ENCODE peak calls at places on chromosomes 12 and 14, in six cellular contexts. One of them, this sample, is unnamed.

GRCh38 chr12:72189266-72189665 is 82.9 kb upstream of the TRHDE start:
- DNase-seq in GM10248: no peak
- DNase-seq in brain microvascular endothelial cell: no peak
- DNase-seq in lower leg skin: no peak
- DNase-seq in GM20000: no peak
- DNase-seq in neural crest cell: no peak
- DNase-seq in this sample: no peak

GRCh38 chr14:105483300-105484068 is 3.2 kb upstream of the CRIP1 start:
- DNase-seq in GM20000: no peak
- DNase-seq in neural crest cell: no peak
- DNase-seq in GM10248: no peak
- DNase-seq in lower leg skin: peak
- DNase-seq in brain microvascular endothelial cell: no peak
- DNase-seq in this sample: no peak

GRCh38 chr14:105879503-105879866 is 353.1 kb downstream of the TMEM121 start:
- DNase-seq in brain microvascular endothelial cell: no peak
- DNase-seq in lower leg skin: no peak
- DNase-seq in GM20000: no peak
- DNase-seq in neural crest cell: no peak
- DNase-seq in GM10248: no peak
- DNase-seq in this sample: no peak

GRCh38 chr14:56378474-56378873 is 201.1 kb upstream of the TMEM260 start:
- DNase-seq in brain microvascular endothelial cell: peak
- DNase-seq in GM10248: no peak
- DNase-seq in GM20000: no peak
- DNase-seq in neural crest cell: no peak
- DNase-seq in lower leg skin: no peak
- DNase-seq in this sample: no peak

GRCh38 chr14:64758025-64758521 is 53.8 kb downstream of the PLEKHG3 start:
- DNase-seq in brain microvascular endothelial cell: peak
- DNase-seq in neural crest cell: no peak
- DNase-seq in lower leg skin: no peak
- DNase-seq in GM10248: no peak
- DNase-seq in GM20000: no peak
- DNase-seq in this sample: no peak

GRCh38 chr12:52672321-52672933 is 7.8 kb downstream of the KRT1 start:
- DNase-seq in lower leg skin: no peak
- DNase-seq in GM20000: no peak
- DNase-seq in neural crest cell: no peak
- DNase-seq in GM10248: no peak
- DNase-seq in brain microvascular endothelial cell: no peak
- DNase-seq in this sample: no peak

GRCh38 chr14:92041203-92041602 is 1.3 kb upstream of the TRIP11 start:
- DNase-seq in GM10248: no peak
- DNase-seq in neural crest cell: no peak
- DNase-seq in lower leg skin: no peak
- DNase-seq in GM20000: no peak
- DNase-seq in brain microvascular endothelial cell: no peak
- DNase-seq in this sample: no peak

GRCh38 chr12:116456683-116457082 is 102.5 kb upstream of the MAP1LC3B2 start:
- DNase-seq in brain microvascular endothelial cell: no peak
- DNase-seq in lower leg skin: no peak
- DNase-seq in neural crest cell: no peak
- DNase-seq in GM10248: no peak
- DNase-seq in GM20000: no peak
- DNase-seq in this sample: no peak

GRCh38 chr14:31884776-31885379 is 192.2 kb upstream of the ARHGAP5 start:
- DNase-seq in brain microvascular endothelial cell: no peak
- DNase-seq in GM20000: no peak
- DNase-seq in lower leg skin: no peak
- DNase-seq in GM10248: no peak
- DNase-seq in neural crest cell: no peak
- DNase-seq in this sample: no peak

GRCh38 chr14:101585211-101585610 is 23.9 kb downstream of the DIO3 start:
- DNase-seq in neural crest cell: no peak
- DNase-seq in GM10248: no peak
- DNase-seq in lower leg skin: no peak
- DNase-seq in GM20000: no peak
- DNase-seq in brain microvascular endothelial cell: no peak
- DNase-seq in this sample: no peak

GRCh38 chr12:76277480-76277879 is 70.7 kb downstream of the BBS10 start:
- DNase-seq in lower leg skin: no peak
- DNase-seq in brain microvascular endothelial cell: peak
- DNase-seq in GM10248: no peak
- DNase-seq in neural crest cell: no peak
- DNase-seq in GM20000: no peak
- DNase-seq in this sample: no peak

GRCh38 chr14:45716506-45716905 is 463.5 kb upstream of the MIS18BP1 start:
- DNase-seq in brain microvascular endothelial cell: no peak
- DNase-seq in neural crest cell: peak
- DNase-seq in GM20000: no peak
- DNase-seq in lower leg skin: no peak
- DNase-seq in GM10248: no peak
- DNase-seq in this sample: no peak

GRCh38 chr14:38238332-38238731 is 17.6 kb downstream of the CLEC14A start:
- DNase-seq in GM10248: no peak
- DNase-seq in GM20000: no peak
- DNase-seq in lower leg skin: no peak
- DNase-seq in brain microvascular endothelial cell: no peak
- DNase-seq in neural crest cell: no peak
- DNase-seq in this sample: no peak

GRCh38 chr14:59565112-59565511 is 11.5 kb downstream of the CCDC175 start:
- DNase-seq in GM20000: no peak
- DNase-seq in lower leg skin: no peak
- DNase-seq in brain microvascular endothelial cell: no peak
- DNase-seq in GM10248: no peak
- DNase-seq in neural crest cell: no peak
- DNase-seq in this sample: no peak

GRCh38 chr12:70724444-70724843 is 87.2 kb upstream of the PTPRB start:
- DNase-seq in brain microvascular endothelial cell: peak
- DNase-seq in GM20000: no peak
- DNase-seq in neural crest cell: no peak
- DNase-seq in GM10248: no peak
- DNase-seq in lower leg skin: no peak
- DNase-seq in this sample: no peak

GRCh38 chr12:47843226-47843980 is 23.7 kb upstream of the HDAC7 start:
- DNase-seq in brain microvascular endothelial cell: no peak
- DNase-seq in GM10248: no peak
- DNase-seq in lower leg skin: no peak
- DNase-seq in neural crest cell: no peak
- DNase-seq in GM20000: no peak
- DNase-seq in this sample: no peak

GRCh38 chr12:8572507-8572906 is 31.8 kb upstream of the CLEC4E start:
- DNase-seq in GM20000: no peak
- DNase-seq in neural crest cell: no peak
- DNase-seq in lower leg skin: no peak
- DNase-seq in brain microvascular endothelial cell: no peak
- DNase-seq in GM10248: no peak
- DNase-seq in this sample: no peak

GRCh38 chr12:111942557-111942956 is 70.4 kb downstream of the TMEM116 start:
- DNase-seq in neural crest cell: no peak
- DNase-seq in GM20000: no peak
- DNase-seq in GM10248: no peak
- DNase-seq in lower leg skin: no peak
- DNase-seq in brain microvascular endothelial cell: peak
- DNase-seq in this sample: no peak

GRCh38 chr12:101424620-101425019 is 17.0 kb upstream of the ARL1 start:
- DNase-seq in GM10248: no peak
- DNase-seq in lower leg skin: no peak
- DNase-seq in brain microvascular endothelial cell: no peak
- DNase-seq in GM20000: no peak
- DNase-seq in neural crest cell: no peak
- DNase-seq in this sample: no peak

DNA sequence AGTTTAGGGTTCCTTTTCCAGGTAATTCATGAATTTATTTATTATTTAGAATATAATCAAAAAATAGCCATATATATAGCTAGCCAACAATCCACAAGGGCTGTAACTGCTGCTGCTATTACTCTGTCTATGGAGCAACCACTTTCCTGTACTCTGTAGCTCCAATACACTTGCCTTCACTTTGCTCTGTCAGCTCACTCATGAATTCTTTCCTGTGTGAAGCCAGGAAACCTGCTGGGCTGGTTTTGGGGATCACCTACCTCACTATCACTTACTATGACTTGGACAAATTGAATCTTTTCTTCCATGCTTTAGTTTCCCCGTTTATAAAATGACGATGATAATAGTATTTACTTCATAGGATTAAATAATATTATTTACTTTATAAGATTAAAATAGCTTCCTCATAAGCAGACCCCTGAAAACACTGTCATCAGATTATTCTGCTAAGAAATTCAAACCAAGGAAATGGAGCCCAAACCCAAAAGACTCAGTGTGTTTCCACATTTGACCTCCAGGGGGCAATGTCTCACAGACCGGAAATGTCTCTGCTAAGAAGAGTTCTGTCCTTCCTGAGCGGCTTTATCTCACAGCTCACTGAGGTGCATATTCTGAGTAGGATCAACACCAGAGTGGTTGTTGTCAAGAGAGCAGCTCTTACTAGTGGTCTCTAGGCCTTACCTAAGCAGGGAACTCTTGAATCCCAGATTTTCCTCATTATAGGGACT is 457.1 kb downstream of the DAD1 start:
- DNase-seq in neural crest cell: peak
- DNase-seq in lower leg skin: no peak
- DNase-seq in GM10248: no peak
- DNase-seq in brain microvascular endothelial cell: peak
- DNase-seq in GM20000: no peak
- DNase-seq in this sample: no peak
- TF ChIP-seq CTCF in neural crest cell: peak
- TF ChIP-seq CTCF in lower leg skin: no peak
- TF ChIP-seq CTCF in GM10248: peak
- TF ChIP-seq CTCF in brain microvascular endothelial cell: peak
- TF ChIP-seq CTCF in GM20000: peak
- TF ChIP-seq CTCF in this sample: peak

GRCh38 chr12:2291182-2291832 is 238.5 kb downstream of the CACNA1C start:
- DNase-seq in GM10248: peak
- DNase-seq in lower leg skin: no peak
- DNase-seq in neural crest cell: peak
- DNase-seq in GM20000: peak
- DNase-seq in brain microvascular endothelial cell: peak
- DNase-seq in this sample: peak
- TF ChIP-seq CTCF in GM10248: peak
- TF ChIP-seq CTCF in lower leg skin: no peak
- TF ChIP-seq CTCF in neural crest cell: peak
- TF ChIP-seq CTCF in GM20000: peak
- TF ChIP-seq CTCF in brain microvascular endothelial cell: peak
- TF ChIP-seq CTCF in this sample: peak

GRCh38 chr12:14756331-14757143 is 46.7 kb downstream of the WBP11 start:
- DNase-seq in neural crest cell: peak
- DNase-seq in GM20000: no peak
- DNase-seq in lower leg skin: no peak
- DNase-seq in brain microvascular endothelial cell: no peak
- DNase-seq in GM10248: no peak
- DNase-seq in this sample: no peak
- TF ChIP-seq CTCF in neural crest cell: peak
- TF ChIP-seq CTCF in GM20000: peak
- TF ChIP-seq CTCF in lower leg skin: no peak
- TF ChIP-seq CTCF in brain microvascular endothelial cell: peak
- TF ChIP-seq CTCF in GM10248: peak
- TF ChIP-seq CTCF in this sample: peak

GRCh38 chr14:83004456-83005006 is 1470.9 kb upstream of the SEL1L start:
- DNase-seq in GM10248: no peak
- DNase-seq in neural crest cell: no peak
- DNase-seq in GM20000: no peak
- DNase-seq in lower leg skin: no peak
- DNase-seq in brain microvascular endothelial cell: no peak
- DNase-seq in this sample: no peak

DNA sequence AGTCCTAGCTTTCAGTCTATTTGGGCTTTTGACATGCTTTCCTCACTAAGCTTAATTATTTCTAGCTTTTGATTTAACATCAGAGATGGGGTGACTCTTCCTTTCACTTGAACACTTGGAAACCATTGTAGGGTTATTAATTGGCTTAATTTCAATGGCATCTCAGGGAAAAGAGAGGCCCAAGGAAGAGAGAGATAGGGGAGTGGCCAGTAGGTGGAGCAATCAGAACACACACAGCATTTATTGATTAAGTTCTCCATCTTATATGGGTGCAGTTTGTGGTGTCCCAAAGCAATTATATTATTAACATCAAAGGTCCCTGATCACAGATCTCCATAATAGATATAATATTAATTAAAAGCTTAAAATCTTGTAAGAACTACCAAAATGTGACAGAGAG is 1466.1 kb upstream of the SEL1L start:
- DNase-seq in GM20000: no peak
- DNase-seq in GM10248: no peak
- DNase-seq in lower leg skin: no peak
- DNase-seq in brain microvascular endothelial cell: no peak
- DNase-seq in neural crest cell: no peak
- DNase-seq in this sample: no peak
- TF ChIP-seq CTCF in GM20000: no peak
- TF ChIP-seq CTCF in GM10248: no peak
- TF ChIP-seq CTCF in lower leg skin: no peak
- TF ChIP-seq CTCF in brain microvascular endothelial cell: peak
- TF ChIP-seq CTCF in neural crest cell: peak
- TF ChIP-seq CTCF in this sample: peak

GRCh38 chr14:104293851-104294627 is 155.7 kb downstream of the KIF26A start:
- DNase-seq in lower leg skin: no peak
- DNase-seq in brain microvascular endothelial cell: no peak
- DNase-seq in neural crest cell: no peak
- DNase-seq in GM10248: no peak
- DNase-seq in GM20000: no peak
- DNase-seq in this sample: no peak
- TF ChIP-seq CTCF in lower leg skin: no peak
- TF ChIP-seq CTCF in brain microvascular endothelial cell: no peak
- TF ChIP-seq CTCF in neural crest cell: peak
- TF ChIP-seq CTCF in GM10248: no peak
- TF ChIP-seq CTCF in GM20000: no peak
- TF ChIP-seq CTCF in this sample: peak

GRCh38 chr12:106766393-106766826 is 8.1 kb upstream of the RIC8B start:
- DNase-seq in brain microvascular endothelial cell: no peak
- DNase-seq in GM20000: no peak
- DNase-seq in GM10248: no peak
- DNase-seq in neural crest cell: no peak
- DNase-seq in lower leg skin: no peak
- DNase-seq in this sample: no peak

GRCh38 chr12:106767954-106768501 is 6.5 kb upstream of the RIC8B start:
- DNase-seq in lower leg skin: no peak
- DNase-seq in GM20000: no peak
- DNase-seq in GM10248: no peak
- DNase-seq in brain microvascular endothelial cell: peak
- DNase-seq in neural crest cell: peak
- DNase-seq in this sample: no peak

GRCh38 chr12:106767206-106767605 is 7.3 kb upstream of the RIC8B start:
- DNase-seq in GM20000: no peak
- DNase-seq in lower leg skin: no peak
- DNase-seq in brain microvascular endothelial cell: no peak
- DNase-seq in GM10248: no peak
- DNase-seq in neural crest cell: no peak
- DNase-seq in this sample: no peak

GRCh38 chr12:106769078-106769477 is 5.4 kb upstream of the RIC8B start:
- DNase-seq in brain microvascular endothelial cell: no peak
- DNase-seq in GM10248: no peak
- DNase-seq in neural crest cell: no peak
- DNase-seq in lower leg skin: no peak
- DNase-seq in GM20000: no peak
- DNase-seq in this sample: no peak

GRCh38 chr12:106764738-106765137 is 9.7 kb upstream of the RIC8B start:
- DNase-seq in brain microvascular endothelial cell: no peak
- DNase-seq in neural crest cell: no peak
- DNase-seq in GM20000: no peak
- DNase-seq in GM10248: no peak
- DNase-seq in lower leg skin: no peak
- DNase-seq in this sample: no peak
- TF ChIP-seq CTCF in brain microvascular endothelial cell: peak
- TF ChIP-seq CTCF in neural crest cell: no peak
- TF ChIP-seq CTCF in GM20000: no peak
- TF ChIP-seq CTCF in GM10248: no peak
- TF ChIP-seq CTCF in lower leg skin: no peak
- TF ChIP-seq CTCF in this sample: no peak